ENCODE peak calls at places on chromosomes 7 and 10, in ten cellular contexts. H is NCI-H748 treated with DMSO at 0.1 percent for 48 hours, K is GM06990, O is T-helper 9 cell, C is gastrocnemius medialis, Z is activated B cell treated with CpG ODN at 0.5 μM for 24 hours, R is ecto neural progenitor cell, Q is HuH-7.5, B is iris pigment epithelial cell, G is NCI-H187. D is an unnamed sample.
A peak's percentile ranks its signal among the peaks of the same experiment; 100 is the strongest.

GRCh38 chr10:92573091-92573797 is 649 bp downstream of the IDE start:
- DNase-seq in H (no peak), K (no peak), O (peak; percentile 19), C (peak; percentile 24), Z (no peak), R (no peak), Q (peak; percentile 37), B (peak; percentile 48), G (no peak), D (no peak)

GRCh38 chr7:156174428-156174827 is 362.2 kb upstream of the SHH start:
- DNase-seq in H (no peak), K (no peak), O (no peak), C (no peak), Z (no peak), R (no peak), Q (no peak), B (no peak), G (no peak), D (peak; percentile 58)

GRCh38 chr7:2622869-2623697 is 8.7 kb upstream of the TTYH3 start:
- DNase-seq in H (no peak), K (no peak), O (no peak), C (no peak), Z (no peak), R (no peak), Q (no peak), B (no peak), G (no peak), D (peak; percentile 82)

GRCh38 chr10:62424026-62424425 is 49.9 kb downstream of the ZNF365 start:
- DNase-seq in H (no peak), K (no peak), O (no peak), C (no peak), Z (no peak), R (no peak), Q (no peak), B (no peak), G (no peak), D (no peak)

GRCh38 chr10:53430127-53430891 is 657.7 kb upstream of the MBL2 start:
- DNase-seq in H (peak; percentile 34), K (no peak), O (no peak), C (no peak), Z (no peak), R (no peak), Q (no peak), B (no peak), G (no peak), D (no peak)

GRCh38 chr10:79051766-79052165 is 17.0 kb upstream of the ZMIZ1 start:
- DNase-seq in H (no peak), K (no peak), O (no peak), C (no peak), Z (no peak), R (no peak), Q (no peak), B (no peak), G (no peak), D (peak; percentile 23)

GRCh38 chr10:29922226-29922625 is 137.2 kb downstream of the JCAD start:
- DNase-seq in H (no peak), K (no peak), O (no peak), C (no peak), Z (no peak), R (no peak), Q (no peak), B (no peak), G (no peak), D (no peak)

GRCh38 chr10:97204826-97205679 is 19.3 kb upstream of the SLIT1 start:
- DNase-seq in H (no peak), K (no peak), O (no peak), C (no peak), Z (no peak), R (no peak), Q (no peak), B (no peak), G (no peak), D (no peak)

GRCh38 chr10:132960651-132961419 is 18.5 kb upstream of the CFAP46 start:
- DNase-seq in H (no peak), K (no peak), O (no peak), C (no peak), Z (no peak), R (no peak), Q (no peak), B (no peak), G (no peak), D (peak; percentile 30)

GRCh38 chr10:89521368-89521767 is 14.0 kb downstream of the SLC16A12 start:
- DNase-seq in H (no peak), K (no peak), O (no peak), C (no peak), Z (no peak), R (no peak), Q (no peak), B (no peak), G (no peak), D (no peak)

GRCh38 chr10:124522131-124522902 is 60.7 kb downstream of the LHPP start:
- DNase-seq in H (no peak), K (no peak), O (no peak), C (no peak), Z (no peak), R (no peak), Q (no peak), B (no peak), G (no peak), D (no peak)

GRCh38 chr7:37018954-37019353 is 294.7 kb upstream of the AOAH start:
- DNase-seq in H (no peak), K (peak; percentile 7), O (no peak), C (no peak), Z (no peak), R (no peak), Q (no peak), B (no peak), G (no peak), D (no peak)

GRCh38 chr7:95213809-95214492 is 110.4 kb downstream of the PON1 start:
- DNase-seq in H (no peak), K (no peak), O (no peak), C (peak; percentile 71), Z (no peak), R (no peak), Q (no peak), B (peak; percentile 34), G (no peak), D (peak; percentile 46)

GRCh38 chr10:104230490-104230889 is 1.7 kb downstream of the CFAP43 start:
- DNase-seq in H (no peak), K (no peak), O (no peak), C (no peak), Z (no peak), R (no peak), Q (no peak), B (no peak), G (no peak), D (no peak)

D was measured in left lung.